ENCODE peak calls at places on chromosomes 5 and 9, in eight cellular contexts. One of them, this sample, is unnamed.

GRCh38 chr9:87678650-87679355 is 47.1 kb upstream of the CTSL start:
- DNase-seq in BJ: no peak
- DNase-seq in type B pancreatic cell: peak
- DNase-seq in stimulated activated CD4-positive, alpha-beta T cell treated with anti-CD3 and anti-CD28 coated beads, Interleukin-15, amount 100 ng/mL, for 1 hour: no peak
- DNase-seq in iPS-NIHi11: peak
- DNase-seq in breast epithelium: peak
- DNase-seq in T1000: peak
- DNase-seq in kidney epithelial cell: peak
- DNase-seq in this sample: no peak

GRCh38 chr5:108924457-108924961 is 176.8 kb downstream of the FER start:
- DNase-seq in BJ: no peak
- DNase-seq in type B pancreatic cell: no peak
- DNase-seq in stimulated activated CD4-positive, alpha-beta T cell treated with anti-CD3 and anti-CD28 coated beads, Interleukin-15, amount 100 ng/mL, for 1 hour: no peak
- DNase-seq in iPS-NIHi11: no peak
- DNase-seq in breast epithelium: no peak
- DNase-seq in T1000: no peak
- DNase-seq in kidney epithelial cell: no peak
- DNase-seq in this sample: no peak

GRCh38 chr5:103993028-103993427 is 430.4 kb upstream of the NUDT12 start:
- DNase-seq in BJ: no peak
- DNase-seq in type B pancreatic cell: no peak
- DNase-seq in stimulated activated CD4-positive, alpha-beta T cell treated with anti-CD3 and anti-CD28 coated beads, Interleukin-15, amount 100 ng/mL, for 1 hour: no peak
- DNase-seq in iPS-NIHi11: no peak
- DNase-seq in breast epithelium: no peak
- DNase-seq in T1000: no peak
- DNase-seq in kidney epithelial cell: no peak
- DNase-seq in this sample: no peak

GRCh38 chr5:151174612-151175101 is 17.1 kb upstream of the ANXA6 start:
- DNase-seq in BJ: no peak
- DNase-seq in type B pancreatic cell: no peak
- DNase-seq in stimulated activated CD4-positive, alpha-beta T cell treated with anti-CD3 and anti-CD28 coated beads, Interleukin-15, amount 100 ng/mL, for 1 hour: no peak
- DNase-seq in iPS-NIHi11: peak
- DNase-seq in breast epithelium: no peak
- DNase-seq in T1000: no peak
- DNase-seq in kidney epithelial cell: no peak
- DNase-seq in this sample: no peak

GRCh38 chr5:173056783-173057061 is 570 bp downstream of the CREBRF start:
- DNase-seq in BJ: no peak
- DNase-seq in type B pancreatic cell: no peak
- DNase-seq in stimulated activated CD4-positive, alpha-beta T cell treated with anti-CD3 and anti-CD28 coated beads, Interleukin-15, amount 100 ng/mL, for 1 hour: no peak
- DNase-seq in iPS-NIHi11: peak
- DNase-seq in breast epithelium: no peak
- DNase-seq in T1000: no peak
- DNase-seq in kidney epithelial cell: no peak
- DNase-seq in this sample: no peak

GRCh38 chr5:71887680-71888079 is 168.6 kb downstream of the CARTPT start:
- DNase-seq in BJ: peak
- DNase-seq in type B pancreatic cell: no peak
- DNase-seq in stimulated activated CD4-positive, alpha-beta T cell treated with anti-CD3 and anti-CD28 coated beads, Interleukin-15, amount 100 ng/mL, for 1 hour: no peak
- DNase-seq in iPS-NIHi11: peak
- DNase-seq in breast epithelium: no peak
- DNase-seq in T1000: no peak
- DNase-seq in kidney epithelial cell: peak
- DNase-seq in this sample: no peak

GRCh38 chr5:62340392-62340791 is 34.4 kb downstream of the KIF2A start:
- DNase-seq in BJ: no peak
- DNase-seq in type B pancreatic cell: no peak
- DNase-seq in stimulated activated CD4-positive, alpha-beta T cell treated with anti-CD3 and anti-CD28 coated beads, Interleukin-15, amount 100 ng/mL, for 1 hour: no peak
- DNase-seq in iPS-NIHi11: no peak
- DNase-seq in breast epithelium: no peak
- DNase-seq in T1000: no peak
- DNase-seq in kidney epithelial cell: no peak
- DNase-seq in this sample: no peak

GRCh38 chr9:90029996-90030395 is 425.2 kb downstream of the GADD45G start:
- DNase-seq in BJ: no peak
- DNase-seq in type B pancreatic cell: no peak
- DNase-seq in stimulated activated CD4-positive, alpha-beta T cell treated with anti-CD3 and anti-CD28 coated beads, Interleukin-15, amount 100 ng/mL, for 1 hour: no peak
- DNase-seq in iPS-NIHi11: no peak
- DNase-seq in breast epithelium: no peak
- DNase-seq in T1000: no peak
- DNase-seq in kidney epithelial cell: no peak
- DNase-seq in this sample: no peak

GRCh38 chr5:134227259-134227658 is 1.4 kb upstream of the PPP2CA start:
- DNase-seq in BJ: no peak
- DNase-seq in type B pancreatic cell: no peak
- DNase-seq in stimulated activated CD4-positive, alpha-beta T cell treated with anti-CD3 and anti-CD28 coated beads, Interleukin-15, amount 100 ng/mL, for 1 hour: no peak
- DNase-seq in iPS-NIHi11: peak
- DNase-seq in breast epithelium: no peak
- DNase-seq in T1000: no peak
- DNase-seq in kidney epithelial cell: no peak
- DNase-seq in this sample: no peak

GRCh38 chr5:124157320-124157719 is 589.1 kb downstream of the ZNF608 start:
- DNase-seq in BJ: no peak
- DNase-seq in type B pancreatic cell: no peak
- DNase-seq in stimulated activated CD4-positive, alpha-beta T cell treated with anti-CD3 and anti-CD28 coated beads, Interleukin-15, amount 100 ng/mL, for 1 hour: no peak
- DNase-seq in iPS-NIHi11: no peak
- DNase-seq in breast epithelium: no peak
- DNase-seq in T1000: no peak
- DNase-seq in kidney epithelial cell: no peak
- DNase-seq in this sample: no peak